ENCODE peak calls at places on chromosome 19, in ten cellular contexts. One of them, this sample, is unnamed.

GRCh38 chr19:30344446-30345425 is 27.4 kb upstream of the ZNF536 start:
- DNase-seq in Caco-2: no peak
- DNase-seq in fibroblast of lung: no peak
- DNase-seq in AG09309: no peak
- DNase-seq in neural progenitor cell: no peak
- DNase-seq in adrenal gland: peak
- DNase-seq in IMR-90: no peak
- DNase-seq in heart left ventricle: no peak
- DNase-seq in tibial nerve: no peak
- DNase-seq in mucosa of descending colon: no peak
- DNase-seq in this sample: no peak

GRCh38 chr19:14505488-14506239 is 9.7 kb upstream of the GIPC1 start:
- DNase-seq in Caco-2: peak
- DNase-seq in fibroblast of lung: peak
- DNase-seq in AG09309: no peak
- DNase-seq in neural progenitor cell: peak
- DNase-seq in adrenal gland: no peak
- DNase-seq in IMR-90: peak
- DNase-seq in heart left ventricle: no peak
- DNase-seq in tibial nerve: no peak
- DNase-seq in mucosa of descending colon: peak
- DNase-seq in this sample: no peak

GRCh38 chr19:10701955-10702307 is 692 bp downstream of the QTRT1 start:
- DNase-seq in Caco-2: no peak
- DNase-seq in fibroblast of lung: no peak
- DNase-seq in AG09309: no peak
- DNase-seq in neural progenitor cell: peak
- DNase-seq in adrenal gland: no peak
- DNase-seq in IMR-90: no peak
- DNase-seq in heart left ventricle: no peak
- DNase-seq in tibial nerve: no peak
- DNase-seq in mucosa of descending colon: no peak
- DNase-seq in this sample: no peak

GRCh38 chr19:10998045-10998533 is 37.3 kb downstream of the SMARCA4 start:
- DNase-seq in Caco-2: no peak
- DNase-seq in fibroblast of lung: peak
- DNase-seq in AG09309: no peak
- DNase-seq in neural progenitor cell: no peak
- DNase-seq in adrenal gland: peak
- DNase-seq in IMR-90: peak
- DNase-seq in heart left ventricle: no peak
- DNase-seq in tibial nerve: peak
- DNase-seq in mucosa of descending colon: no peak
- DNase-seq in this sample: no peak

GRCh38 chr19:29365836-29366417 is 153.0 kb upstream of the UQCRFS1 start:
- DNase-seq in Caco-2: no peak
- DNase-seq in fibroblast of lung: no peak
- DNase-seq in AG09309: no peak
- DNase-seq in neural progenitor cell: no peak
- DNase-seq in adrenal gland: no peak
- DNase-seq in IMR-90: no peak
- DNase-seq in heart left ventricle: no peak
- DNase-seq in tibial nerve: no peak
- DNase-seq in mucosa of descending colon: no peak
- DNase-seq in this sample: no peak

GRCh38 chr19:3096267-3096901 is 2.2 kb downstream of the GNA11 start:
- DNase-seq in Caco-2: peak
- DNase-seq in fibroblast of lung: no peak
- DNase-seq in AG09309: no peak
- DNase-seq in neural progenitor cell: no peak
- DNase-seq in adrenal gland: no peak
- DNase-seq in IMR-90: no peak
- DNase-seq in heart left ventricle: no peak
- DNase-seq in tibial nerve: no peak
- DNase-seq in mucosa of descending colon: peak
- DNase-seq in this sample: no peak

GRCh38 chr19:15170345-15170744 is 30.4 kb downstream of the NOTCH3 start:
- DNase-seq in Caco-2: no peak
- DNase-seq in fibroblast of lung: no peak
- DNase-seq in AG09309: no peak
- DNase-seq in neural progenitor cell: no peak
- DNase-seq in adrenal gland: no peak
- DNase-seq in IMR-90: no peak
- DNase-seq in heart left ventricle: no peak
- DNase-seq in tibial nerve: no peak
- DNase-seq in mucosa of descending colon: no peak
- DNase-seq in this sample: no peak

GRCh38 chr19:52464798-52465470 is 11.6 kb downstream of the ZNF578 start:
- DNase-seq in Caco-2: no peak
- DNase-seq in fibroblast of lung: no peak
- DNase-seq in AG09309: no peak
- DNase-seq in neural progenitor cell: peak
- DNase-seq in adrenal gland: no peak
- DNase-seq in IMR-90: no peak
- DNase-seq in heart left ventricle: no peak
- DNase-seq in tibial nerve: no peak
- DNase-seq in mucosa of descending colon: no peak
- DNase-seq in this sample: no peak

GRCh38 chr19:38649305-38650179 is 2.1 kb downstream of the ACTN4 start:
- DNase-seq in Caco-2: no peak
- DNase-seq in fibroblast of lung: no peak
- DNase-seq in AG09309: no peak
- DNase-seq in neural progenitor cell: no peak
- DNase-seq in adrenal gland: peak
- DNase-seq in IMR-90: no peak
- DNase-seq in heart left ventricle: peak
- DNase-seq in tibial nerve: no peak
- DNase-seq in mucosa of descending colon: peak
- DNase-seq in this sample: no peak

GRCh38 chr19:38648789-38649304 is 1.4 kb downstream of the ACTN4 start:
- DNase-seq in Caco-2: no peak
- DNase-seq in fibroblast of lung: no peak
- DNase-seq in AG09309: no peak
- DNase-seq in neural progenitor cell: peak
- DNase-seq in adrenal gland: no peak
- DNase-seq in IMR-90: no peak
- DNase-seq in heart left ventricle: no peak
- DNase-seq in tibial nerve: no peak
- DNase-seq in mucosa of descending colon: peak
- DNase-seq in this sample: no peak

GRCh38 chr19:38653028-38653571 is 5.7 kb downstream of the ACTN4 start:
- DNase-seq in Caco-2: peak
- DNase-seq in fibroblast of lung: peak
- DNase-seq in AG09309: no peak
- DNase-seq in neural progenitor cell: no peak
- DNase-seq in adrenal gland: no peak
- DNase-seq in IMR-90: peak
- DNase-seq in heart left ventricle: no peak
- DNase-seq in tibial nerve: no peak
- DNase-seq in mucosa of descending colon: peak
- DNase-seq in this sample: no peak

GRCh38 chr19:38650180-38650775 is 2.8 kb downstream of the ACTN4 start:
- DNase-seq in Caco-2: no peak
- DNase-seq in fibroblast of lung: no peak
- DNase-seq in AG09309: no peak
- DNase-seq in neural progenitor cell: no peak
- DNase-seq in adrenal gland: no peak
- DNase-seq in IMR-90: no peak
- DNase-seq in heart left ventricle: no peak
- DNase-seq in tibial nerve: no peak
- DNase-seq in mucosa of descending colon: peak
- DNase-seq in this sample: no peak

GRCh38 chr19:38650911-38651584 is 3.6 kb downstream of the ACTN4 start:
- DNase-seq in Caco-2: no peak
- DNase-seq in fibroblast of lung: peak
- DNase-seq in AG09309: no peak
- DNase-seq in neural progenitor cell: no peak
- DNase-seq in adrenal gland: no peak
- DNase-seq in IMR-90: peak
- DNase-seq in heart left ventricle: no peak
- DNase-seq in tibial nerve: peak
- DNase-seq in mucosa of descending colon: peak
- DNase-seq in this sample: no peak
- H3K4me3 ChIP-seq in Caco-2: no peak
- H3K4me3 ChIP-seq in fibroblast of lung: no peak
- H3K4me3 ChIP-seq in AG09309: no peak
- H3K4me3 ChIP-seq in neural progenitor cell: no peak
- H3K4me3 ChIP-seq in adrenal gland: peak
- H3K4me3 ChIP-seq in IMR-90: no peak
- H3K4me3 ChIP-seq in heart left ventricle: no peak
- H3K4me3 ChIP-seq in tibial nerve: peak
- H3K4me3 ChIP-seq in mucosa of descending colon: no peak
- H3K4me3 ChIP-seq in this sample: peak

DNA sequence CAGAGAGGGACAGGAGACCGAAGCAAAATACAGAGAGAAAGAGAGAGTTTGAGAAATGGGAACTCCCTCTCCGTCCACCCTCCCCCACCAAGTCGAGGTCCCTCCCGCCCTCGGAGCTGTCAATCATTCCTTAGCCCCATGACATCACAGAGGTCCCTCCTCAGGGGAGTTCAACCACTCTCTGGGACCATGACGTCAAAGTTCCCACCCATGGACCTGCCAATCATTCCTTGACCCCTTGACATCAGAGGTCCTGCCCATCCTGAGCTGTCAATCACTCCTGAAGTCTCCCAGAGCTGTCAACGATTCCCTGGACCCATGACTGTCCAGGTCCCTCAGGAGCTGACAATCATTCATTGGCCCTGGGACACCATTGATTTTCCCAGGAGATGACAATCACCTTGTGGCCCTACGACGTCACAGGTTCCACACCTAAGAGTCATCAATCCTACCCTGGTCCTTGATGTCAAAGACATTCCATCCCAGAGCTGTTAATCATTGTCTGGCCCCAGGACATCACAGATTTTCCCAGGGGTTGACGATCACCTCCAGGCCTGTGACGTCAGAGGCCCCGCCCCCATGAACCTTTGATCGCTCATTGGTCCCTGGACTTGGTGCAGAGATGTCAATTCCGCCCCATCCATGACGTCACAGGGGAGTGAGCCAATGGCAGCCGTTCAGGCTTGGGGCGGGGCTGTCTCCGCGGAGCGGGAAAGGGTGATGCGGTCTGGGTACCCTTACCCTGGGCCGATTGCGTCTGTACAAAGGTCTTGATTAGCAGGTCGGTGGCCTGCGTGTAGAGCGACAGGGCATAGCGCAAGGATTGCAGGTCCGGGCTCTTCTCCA is 61.7 kb downstream of the COLGALT1 start:
- DNase-seq in Caco-2: peak
- DNase-seq in fibroblast of lung: no peak
- DNase-seq in AG09309: no peak
- DNase-seq in neural progenitor cell: peak
- DNase-seq in adrenal gland: no peak
- DNase-seq in IMR-90: peak
- DNase-seq in heart left ventricle: no peak
- DNase-seq in tibial nerve: no peak
- DNase-seq in mucosa of descending colon: peak
- DNase-seq in this sample: no peak
- H3K4me3 ChIP-seq in Caco-2: peak
- H3K4me3 ChIP-seq in fibroblast of lung: no peak
- H3K4me3 ChIP-seq in AG09309: no peak
- H3K4me3 ChIP-seq in neural progenitor cell: peak
- H3K4me3 ChIP-seq in adrenal gland: no peak
- H3K4me3 ChIP-seq in IMR-90: no peak
- H3K4me3 ChIP-seq in heart left ventricle: no peak
- H3K4me3 ChIP-seq in tibial nerve: no peak
- H3K4me3 ChIP-seq in mucosa of descending colon: no peak
- H3K4me3 ChIP-seq in this sample: no peak

GRCh38 chr19:8487137-8487851 is 15.1 kb downstream of the PRAM1 start:
- DNase-seq in Caco-2: no peak
- DNase-seq in fibroblast of lung: no peak
- DNase-seq in AG09309: no peak
- DNase-seq in neural progenitor cell: no peak
- DNase-seq in adrenal gland: peak
- DNase-seq in IMR-90: no peak
- DNase-seq in heart left ventricle: peak
- DNase-seq in tibial nerve: peak
- DNase-seq in mucosa of descending colon: peak
- DNase-seq in this sample: no peak

GRCh38 chr19:8488351-8488750 is 14.1 kb downstream of the PRAM1 start:
- DNase-seq in Caco-2: no peak
- DNase-seq in fibroblast of lung: no peak
- DNase-seq in AG09309: no peak
- DNase-seq in neural progenitor cell: peak
- DNase-seq in adrenal gland: no peak
- DNase-seq in IMR-90: no peak
- DNase-seq in heart left ventricle: no peak
- DNase-seq in tibial nerve: no peak
- DNase-seq in mucosa of descending colon: peak
- DNase-seq in this sample: no peak

GRCh38 chr19:8485561-8486371 is 16.7 kb downstream of the PRAM1 start:
- DNase-seq in Caco-2: no peak
- DNase-seq in fibroblast of lung: no peak
- DNase-seq in AG09309: no peak
- DNase-seq in neural progenitor cell: no peak
- DNase-seq in adrenal gland: no peak
- DNase-seq in IMR-90: no peak
- DNase-seq in heart left ventricle: no peak
- DNase-seq in tibial nerve: no peak
- DNase-seq in mucosa of descending colon: no peak
- DNase-seq in this sample: no peak

GRCh38 chr19:8484331-8484894 is 18.0 kb downstream of the PRAM1 start:
- DNase-seq in Caco-2: no peak
- DNase-seq in fibroblast of lung: no peak
- DNase-seq in AG09309: no peak
- DNase-seq in neural progenitor cell: no peak
- DNase-seq in adrenal gland: peak
- DNase-seq in IMR-90: no peak
- DNase-seq in heart left ventricle: peak
- DNase-seq in tibial nerve: peak
- DNase-seq in mucosa of descending colon: peak
- DNase-seq in this sample: peak

DNA sequence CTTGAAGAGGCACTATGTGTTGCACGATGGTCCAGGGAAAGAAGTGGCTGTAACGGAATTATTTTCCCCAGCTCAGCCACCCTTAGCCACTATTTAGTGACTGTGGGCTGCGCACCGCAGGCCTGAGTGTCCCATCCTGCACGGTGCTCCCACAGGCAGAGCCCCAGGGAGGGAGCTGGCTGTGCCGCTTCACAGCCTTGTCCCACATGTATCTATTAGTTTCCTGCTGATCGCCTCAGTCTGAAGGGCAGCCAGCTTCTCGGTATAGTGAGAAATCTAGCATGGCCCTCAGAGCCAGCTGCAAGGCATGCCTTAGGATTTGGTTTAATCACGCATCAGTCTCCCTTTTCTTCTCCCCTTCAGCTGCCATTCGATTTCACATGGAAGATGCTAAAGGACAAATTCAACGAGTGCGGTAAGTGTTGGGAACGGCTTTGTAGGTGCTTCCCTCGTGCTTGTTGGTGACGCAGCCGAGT is 15.7 kb downstream of the PRAM1 start:
- DNase-seq in Caco-2: no peak
- DNase-seq in fibroblast of lung: no peak
- DNase-seq in AG09309: no peak
- DNase-seq in neural progenitor cell: peak
- DNase-seq in adrenal gland: no peak
- DNase-seq in IMR-90: no peak
- DNase-seq in heart left ventricle: no peak
- DNase-seq in tibial nerve: no peak
- DNase-seq in mucosa of descending colon: peak
- DNase-seq in this sample: no peak
- H3K4me3 ChIP-seq in Caco-2: no peak
- H3K4me3 ChIP-seq in fibroblast of lung: no peak
- H3K4me3 ChIP-seq in AG09309: no peak
- H3K4me3 ChIP-seq in neural progenitor cell: no peak
- H3K4me3 ChIP-seq in adrenal gland: no peak
- H3K4me3 ChIP-seq in IMR-90: no peak
- H3K4me3 ChIP-seq in heart left ventricle: no peak
- H3K4me3 ChIP-seq in tibial nerve: no peak
- H3K4me3 ChIP-seq in mucosa of descending colon: no peak
- H3K4me3 ChIP-seq in this sample: no peak

GRCh38 chr19:23378948-23379347 is 16.3 kb downstream of the ZNF91 start:
- DNase-seq in Caco-2: no peak
- DNase-seq in fibroblast of lung: no peak
- DNase-seq in AG09309: no peak
- DNase-seq in neural progenitor cell: no peak
- DNase-seq in adrenal gland: no peak
- DNase-seq in IMR-90: no peak
- DNase-seq in heart left ventricle: no peak
- DNase-seq in tibial nerve: no peak
- DNase-seq in mucosa of descending colon: no peak
- DNase-seq in this sample: no peak
- H3K4me3 ChIP-seq in Caco-2: no peak
- H3K4me3 ChIP-seq in fibroblast of lung: no peak
- H3K4me3 ChIP-seq in AG09309: no peak
- H3K4me3 ChIP-seq in neural progenitor cell: no peak
- H3K4me3 ChIP-seq in adrenal gland: no peak
- H3K4me3 ChIP-seq in IMR-90: no peak
- H3K4me3 ChIP-seq in heart left ventricle: no peak
- H3K4me3 ChIP-seq in tibial nerve: no peak
- H3K4me3 ChIP-seq in mucosa of descending colon: no peak
- H3K4me3 ChIP-seq in this sample: no peak